ENCODE peak calls at places on chromosomes 12 and 14, in seven cellular contexts. R is activated CD4-positive, alpha-beta T cell treated with anti-CD3 and anti-CD28 coated beads, Interleukin-2, amount 50 U/mL, for 1 hour; V is hepatic stellate cell; N is choroid plexus epithelial cell; F is esophagus muscularis mucosa; Y is GM20000; K is breast epithelium. H is an unnamed sample.
A peak's percentile ranks its signal among the peaks of the same experiment; 100 is the strongest.

GRCh38 chr12:57234233-57234570 is 4.7 kb downstream of the SHMT2 start:
- DNase-seq in R (no peak), V (no peak), N (no peak), F (no peak), Y (no peak), K (no peak), H (no peak)

GRCh38 chr12:111246477-111247011 is 122.4 kb downstream of the PHETA1 start:
- DNase-seq in R (no peak), V (no peak), N (no peak), F (no peak), Y (no peak), K (no peak), H (no peak)

GRCh38 chr12:8065991-8066594 is at the start of gene C3AR1:
- DNase-seq in R (peak; percentile 41), V (peak; percentile 59), N (peak; percentile 85), F (no peak), Y (peak; percentile 37), K (no peak), H (peak; percentile 91)

GRCh38 chr14:95979339-95980042 is 59.7 kb upstream of the C14orf132 start:
- DNase-seq in R (no peak), V (no peak), N (peak; percentile 1), F (no peak), Y (no peak), K (no peak), H (no peak)

GRCh38 chr14:65069874-65070709 is 32.2 kb downstream of the MAX start:
- DNase-seq in R (no peak), V (no peak), N (no peak), F (no peak), Y (no peak), K (peak; percentile 32), H (no peak)

GRCh38 chr14:80260649-80261048 is 49.3 kb upstream of the DIO2 start:
- DNase-seq in R (no peak), V (no peak), N (no peak), F (no peak), Y (no peak), K (no peak), H (no peak)

GRCh38 chr14:66228267-66228970 is 257.8 kb upstream of the CCDC196 start:
- DNase-seq in R (no peak), V (no peak), N (peak; percentile 1), F (no peak), Y (no peak), K (no peak), H (no peak)

GRCh38 chr14:75978249-75978731 is 3.5 kb downstream of the TGFB3 start:
- DNase-seq in R (peak; percentile 3), V (no peak), N (no peak), F (no peak), Y (no peak), K (no peak), H (no peak)

GRCh38 chr12:26338574-26339572 is 143.5 kb downstream of the SSPN start:
- DNase-seq in R (no peak), V (peak; percentile 56), N (peak; percentile 28), F (no peak), Y (no peak), K (no peak), H (peak; percentile 81)

GRCh38 chr14:53147893-53148292 is 5.2 kb downstream of the DDHD1 start:
- DNase-seq in R (no peak), V (no peak), N (no peak), F (no peak), Y (no peak), K (no peak), H (no peak)

GRCh38 chr14:60964901-60965300 is 16.0 kb downstream of the TRMT5 start:
- DNase-seq in R (no peak), V (no peak), N (no peak), F (no peak), Y (no peak), K (no peak), H (no peak)

GRCh38 chr12:110038741-110039084 is 9.6 kb downstream of the C12orf76 start:
- DNase-seq in R (no peak), V (no peak), N (no peak), F (no peak), Y (no peak), K (no peak), H (no peak)

GRCh38 chr12:129696952-129697351 is 206.9 kb downstream of the TMEM132D start:
- DNase-seq in R (no peak), V (no peak), N (peak; percentile 68), F (peak; percentile 86), Y (no peak), K (no peak), H (no peak)

GRCh38 chr14:106879241-106879640 is 1352.9 kb downstream of the TMEM121 start:
- DNase-seq in R (peak; percentile 46), V (no peak), N (no peak), F (no peak), Y (peak; percentile 77), K (no peak), H (peak; percentile 37)

H was measured in lung microvascular endothelial cell.